ENCODE peak calls at places on chromosomes 13 and 19, in six cellular contexts. One of them, this sample, is unnamed. For H3K9me3, the result is how much of the 10 kb centered on the place peaks cover.

GRCh38 chr13:63551731-63552130 is 2136.1 kb upstream of the PCDH20 start:
- DNase-seq in OCI-LY7: no peak
- DNase-seq in WERI-Rb-1: no peak
- DNase-seq in left ventricle myocardium inferior: no peak
- DNase-seq in CD8-positive, alpha-beta T cell: no peak
- DNase-seq in breast epithelium: no peak
- DNase-seq in this sample: no peak

GRCh38 chr19:48810151-48810550 is 678 bp downstream of the BCAT2 start:
- DNase-seq in OCI-LY7: peak
- DNase-seq in WERI-Rb-1: no peak
- DNase-seq in left ventricle myocardium inferior: no peak
- DNase-seq in CD8-positive, alpha-beta T cell: no peak
- DNase-seq in breast epithelium: no peak
- DNase-seq in this sample: no peak

GRCh38 chr19:42286349-42287016 is 15.4 kb upstream of the PRR19 start:
- DNase-seq in OCI-LY7: peak
- DNase-seq in WERI-Rb-1: no peak
- DNase-seq in left ventricle myocardium inferior: peak
- DNase-seq in CD8-positive, alpha-beta T cell: no peak
- DNase-seq in breast epithelium: no peak
- DNase-seq in this sample: no peak

GRCh38 chr13:23463631-23464030 is 30.1 kb upstream of the SACS start:
- DNase-seq in OCI-LY7: no peak
- DNase-seq in WERI-Rb-1: no peak
- DNase-seq in left ventricle myocardium inferior: no peak
- DNase-seq in CD8-positive, alpha-beta T cell: no peak
- DNase-seq in breast epithelium: no peak
- DNase-seq in this sample: no peak

GRCh38 chr13:20291037-20291436 is 58.9 kb upstream of the GJB6 start:
- DNase-seq in OCI-LY7: peak
- DNase-seq in WERI-Rb-1: no peak
- DNase-seq in left ventricle myocardium inferior: no peak
- DNase-seq in CD8-positive, alpha-beta T cell: no peak
- DNase-seq in breast epithelium: no peak
- DNase-seq in this sample: no peak

GRCh38 chr13:35190241-35190640 is 248.2 kb downstream of the NBEA start:
- DNase-seq in OCI-LY7: no peak
- DNase-seq in WERI-Rb-1: no peak
- DNase-seq in left ventricle myocardium inferior: no peak
- DNase-seq in CD8-positive, alpha-beta T cell: no peak
- DNase-seq in breast epithelium: no peak
- DNase-seq in this sample: no peak

GRCh38 chr13:67643656-67644055 is 413.5 kb upstream of the PCDH9 start:
- DNase-seq in OCI-LY7: no peak
- DNase-seq in WERI-Rb-1: no peak
- DNase-seq in left ventricle myocardium inferior: no peak
- DNase-seq in CD8-positive, alpha-beta T cell: no peak
- DNase-seq in breast epithelium: no peak
- DNase-seq in this sample: no peak

GRCh38 chr13:52903320-52903719 is 54.9 kb upstream of the PCDH8 start:
- DNase-seq in OCI-LY7: peak
- DNase-seq in WERI-Rb-1: no peak
- DNase-seq in left ventricle myocardium inferior: no peak
- DNase-seq in CD8-positive, alpha-beta T cell: no peak
- DNase-seq in breast epithelium: no peak
- DNase-seq in this sample: no peak

GRCh38 chr19:17687857-17688784 is at the start of gene UNC13A:
- DNase-seq in OCI-LY7: no peak
- DNase-seq in WERI-Rb-1: peak
- DNase-seq in left ventricle myocardium inferior: peak
- DNase-seq in CD8-positive, alpha-beta T cell: peak
- DNase-seq in breast epithelium: no peak
- DNase-seq in this sample: peak

GRCh38 chr19:23771761-23772667 is 13.3 kb upstream of the ZNF681 start:
- DNase-seq in OCI-LY7: no peak
- DNase-seq in WERI-Rb-1: no peak
- DNase-seq in left ventricle myocardium inferior: no peak
- DNase-seq in CD8-positive, alpha-beta T cell: no peak
- DNase-seq in breast epithelium: no peak
- DNase-seq in this sample: no peak

GRCh38 chr19:39237200-39238184 is 7.3 kb downstream of the IFNL3 start:
- DNase-seq in OCI-LY7: peak
- DNase-seq in WERI-Rb-1: peak
- DNase-seq in left ventricle myocardium inferior: no peak
- DNase-seq in CD8-positive, alpha-beta T cell: peak
- DNase-seq in breast epithelium: peak
- DNase-seq in this sample: peak

GRCh38 chr19:12247644-12248222 is 47.0 kb downstream of the ZNF44 start:
- DNase-seq in OCI-LY7: no peak
- DNase-seq in WERI-Rb-1: no peak
- DNase-seq in left ventricle myocardium inferior: no peak
- DNase-seq in CD8-positive, alpha-beta T cell: no peak
- DNase-seq in breast epithelium: no peak
- DNase-seq in this sample: no peak

GRCh38 chr13:113647351-113648217 is 10.4 kb downstream of the ATP4B start:
- DNase-seq in OCI-LY7: no peak
- DNase-seq in WERI-Rb-1: peak
- DNase-seq in left ventricle myocardium inferior: peak
- DNase-seq in CD8-positive, alpha-beta T cell: peak
- DNase-seq in breast epithelium: peak
- DNase-seq in this sample: no peak

GRCh38 chr13:90918551-90918950 is 428.9 kb upstream of the MIR17HG start:
- DNase-seq in OCI-LY7: no peak
- DNase-seq in WERI-Rb-1: no peak
- DNase-seq in left ventricle myocardium inferior: no peak
- DNase-seq in CD8-positive, alpha-beta T cell: no peak
- DNase-seq in breast epithelium: no peak
- DNase-seq in this sample: no peak

GRCh38 chr19:39430675-39431593 is 4.8 kb downstream of the RPS16 start:
- DNase-seq in OCI-LY7: peak
- DNase-seq in WERI-Rb-1: no peak
- DNase-seq in left ventricle myocardium inferior: no peak
- DNase-seq in CD8-positive, alpha-beta T cell: peak
- DNase-seq in breast epithelium: no peak
- DNase-seq in this sample: peak

GRCh38 chr13:98035373-98035772 is 81.9 kb downstream of the IPO5 start:
- DNase-seq in OCI-LY7: no peak
- DNase-seq in WERI-Rb-1: no peak
- DNase-seq in left ventricle myocardium inferior: no peak
- DNase-seq in CD8-positive, alpha-beta T cell: no peak
- DNase-seq in breast epithelium: no peak
- DNase-seq in this sample: no peak

GRCh38 chr19:35755550-35756371 is 1.1 kb downstream of the HSPB6 start:
- DNase-seq in OCI-LY7: no peak
- DNase-seq in WERI-Rb-1: no peak
- DNase-seq in left ventricle myocardium inferior: peak
- DNase-seq in CD8-positive, alpha-beta T cell: peak
- DNase-seq in breast epithelium: peak
- DNase-seq in this sample: peak

GRCh38 chr19:47619763-47620162 is 10.8 kb downstream of the BICRA start:
- DNase-seq in OCI-LY7: no peak
- DNase-seq in WERI-Rb-1: no peak
- DNase-seq in left ventricle myocardium inferior: no peak
- DNase-seq in CD8-positive, alpha-beta T cell: no peak
- DNase-seq in breast epithelium: no peak
- DNase-seq in this sample: no peak

GRCh38 chr13:84843368-84843767 is 955.9 kb downstream of the SLITRK6 start:
- DNase-seq in OCI-LY7: no peak
- DNase-seq in WERI-Rb-1: no peak
- DNase-seq in left ventricle myocardium inferior: no peak
- DNase-seq in CD8-positive, alpha-beta T cell: no peak
- DNase-seq in breast epithelium: no peak
- DNase-seq in this sample: no peak

GRCh38 chr19:11038511-11038910 is 50.8 kb upstream of the LDLR start:
- DNase-seq in OCI-LY7: no peak
- DNase-seq in WERI-Rb-1: no peak
- DNase-seq in left ventricle myocardium inferior: no peak
- DNase-seq in CD8-positive, alpha-beta T cell: no peak
- DNase-seq in breast epithelium: no peak
- DNase-seq in this sample: no peak

GRCh38 chr19:51970718-51971117 is 15.9 kb downstream of the ZNF350 start:
- DNase-seq in OCI-LY7: no peak
- DNase-seq in WERI-Rb-1: no peak
- DNase-seq in left ventricle myocardium inferior: no peak
- DNase-seq in CD8-positive, alpha-beta T cell: no peak
- DNase-seq in breast epithelium: no peak
- DNase-seq in this sample: no peak
- H3K9me3 ChIP-seq in OCI-LY7: under half
- H3K9me3 ChIP-seq in WERI-Rb-1: under half
- H3K9me3 ChIP-seq in left ventricle myocardium inferior: half or more
- H3K9me3 ChIP-seq in CD8-positive, alpha-beta T cell: half or more
- H3K9me3 ChIP-seq in breast epithelium: half or more
- H3K9me3 ChIP-seq in this sample: half or more

DNA sequence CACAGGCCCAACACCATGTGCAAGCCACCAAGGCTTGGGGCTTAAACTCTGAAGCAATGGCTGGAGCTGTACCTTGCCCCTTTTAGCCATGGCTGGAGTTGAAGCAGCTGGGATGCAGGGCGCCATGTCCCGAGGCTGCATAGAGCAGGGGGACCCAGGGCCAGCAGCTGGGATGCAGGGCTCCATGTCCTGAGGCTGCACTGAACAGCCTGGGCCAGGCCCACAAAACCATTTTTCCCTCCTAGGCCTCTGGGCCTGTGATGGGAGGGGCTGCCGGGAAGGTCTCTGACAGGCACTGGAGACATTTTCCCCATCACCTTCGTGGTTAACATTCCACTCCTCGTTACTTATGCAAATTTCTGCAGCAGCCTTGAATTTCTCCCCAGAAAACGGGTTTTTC is 10.8 kb downstream of the TRAPPC2B start:
- DNase-seq in OCI-LY7: no peak
- DNase-seq in WERI-Rb-1: no peak
- DNase-seq in left ventricle myocardium inferior: no peak
- DNase-seq in CD8-positive, alpha-beta T cell: no peak
- DNase-seq in breast epithelium: no peak
- DNase-seq in this sample: no peak
- H3K9me3 ChIP-seq in OCI-LY7: under half
- H3K9me3 ChIP-seq in WERI-Rb-1: under half
- H3K9me3 ChIP-seq in left ventricle myocardium inferior: half or more
- H3K9me3 ChIP-seq in CD8-positive, alpha-beta T cell: under half
- H3K9me3 ChIP-seq in breast epithelium: under half
- H3K9me3 ChIP-seq in this sample: under half

DNA sequence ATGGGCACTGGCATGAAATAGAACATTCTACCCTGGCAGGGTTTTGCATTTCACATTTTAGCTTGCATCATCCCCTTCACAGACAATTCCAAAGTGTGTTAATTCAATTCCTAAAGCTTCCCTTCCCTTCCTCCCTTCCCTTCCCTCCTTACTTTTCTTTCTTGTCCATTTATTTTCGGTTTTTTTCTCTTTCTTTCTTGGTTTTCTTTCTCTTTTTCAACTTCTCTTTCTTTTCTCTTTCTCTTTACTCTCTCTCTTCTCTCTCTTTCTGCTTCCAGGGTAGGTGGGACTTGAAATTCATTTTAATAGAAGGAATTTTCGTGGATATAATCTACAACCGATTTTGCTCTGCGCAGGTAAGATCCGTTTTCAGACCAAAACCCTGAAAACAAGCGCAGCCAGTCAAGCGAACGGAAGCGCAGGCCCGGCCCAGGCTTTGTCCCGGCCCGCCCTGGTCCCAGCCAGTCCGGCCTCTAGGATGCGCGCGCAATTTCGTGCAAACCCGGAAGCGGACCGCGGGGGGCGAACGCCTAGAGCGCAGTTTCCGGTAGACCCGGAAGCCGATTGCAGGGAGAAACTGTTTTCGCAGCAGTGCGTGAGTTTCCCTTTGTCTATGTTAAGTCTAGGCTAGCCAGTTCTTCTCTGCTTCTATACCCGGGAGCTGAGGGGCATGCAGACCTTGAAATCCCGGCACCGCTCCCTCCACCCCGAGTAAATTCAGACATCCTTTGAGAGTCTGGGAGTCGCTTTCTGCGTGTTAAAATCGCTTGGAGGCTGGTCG is at the start of gene ZNF528:
- DNase-seq in OCI-LY7: no peak
- DNase-seq in WERI-Rb-1: peak
- DNase-seq in left ventricle myocardium inferior: peak
- DNase-seq in CD8-positive, alpha-beta T cell: peak
- DNase-seq in breast epithelium: peak
- DNase-seq in this sample: peak
- H3K9me3 ChIP-seq in OCI-LY7: under half
- H3K9me3 ChIP-seq in WERI-Rb-1: under half
- H3K9me3 ChIP-seq in left ventricle myocardium inferior: under half
- H3K9me3 ChIP-seq in CD8-positive, alpha-beta T cell: under half
- H3K9me3 ChIP-seq in breast epithelium: under half
- H3K9me3 ChIP-seq in this sample: under half

DNA sequence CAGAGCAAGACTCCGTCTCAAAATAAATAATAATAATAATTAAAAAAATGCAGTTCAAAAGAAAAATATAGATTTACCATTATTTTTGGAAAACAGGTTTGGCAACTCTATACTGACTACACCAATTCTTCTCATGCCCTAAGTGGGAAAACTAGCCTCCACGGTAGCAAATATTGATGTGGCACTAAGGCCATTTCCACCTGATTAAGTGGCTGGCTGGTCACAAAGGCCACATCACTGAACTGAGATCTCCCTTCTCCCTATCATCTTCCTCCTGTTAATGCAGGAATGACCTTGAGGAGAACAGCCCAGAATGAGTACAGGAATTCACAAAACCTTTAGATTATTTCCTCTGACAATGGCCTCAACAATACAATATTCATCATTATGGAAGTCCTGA is 18.6 kb downstream of the ZNF814 start:
- DNase-seq in OCI-LY7: no peak
- DNase-seq in WERI-Rb-1: no peak
- DNase-seq in left ventricle myocardium inferior: no peak
- DNase-seq in CD8-positive, alpha-beta T cell: no peak
- DNase-seq in breast epithelium: no peak
- DNase-seq in this sample: no peak
- H3K9me3 ChIP-seq in OCI-LY7: under half
- H3K9me3 ChIP-seq in WERI-Rb-1: under half
- H3K9me3 ChIP-seq in left ventricle myocardium inferior: half or more
- H3K9me3 ChIP-seq in CD8-positive, alpha-beta T cell: half or more
- H3K9me3 ChIP-seq in breast epithelium: half or more
- H3K9me3 ChIP-seq in this sample: half or more

GRCh38 chr19:36891768-36892357 is 24.2 kb downstream of the ZNF829 start:
- DNase-seq in OCI-LY7: no peak
- DNase-seq in WERI-Rb-1: no peak
- DNase-seq in left ventricle myocardium inferior: no peak
- DNase-seq in CD8-positive, alpha-beta T cell: no peak
- DNase-seq in breast epithelium: no peak
- DNase-seq in this sample: no peak
- H3K9me3 ChIP-seq in OCI-LY7: under half
- H3K9me3 ChIP-seq in WERI-Rb-1: half or more
- H3K9me3 ChIP-seq in left ventricle myocardium inferior: half or more
- H3K9me3 ChIP-seq in CD8-positive, alpha-beta T cell: half or more
- H3K9me3 ChIP-seq in breast epithelium: half or more
- H3K9me3 ChIP-seq in this sample: half or more

DNA sequence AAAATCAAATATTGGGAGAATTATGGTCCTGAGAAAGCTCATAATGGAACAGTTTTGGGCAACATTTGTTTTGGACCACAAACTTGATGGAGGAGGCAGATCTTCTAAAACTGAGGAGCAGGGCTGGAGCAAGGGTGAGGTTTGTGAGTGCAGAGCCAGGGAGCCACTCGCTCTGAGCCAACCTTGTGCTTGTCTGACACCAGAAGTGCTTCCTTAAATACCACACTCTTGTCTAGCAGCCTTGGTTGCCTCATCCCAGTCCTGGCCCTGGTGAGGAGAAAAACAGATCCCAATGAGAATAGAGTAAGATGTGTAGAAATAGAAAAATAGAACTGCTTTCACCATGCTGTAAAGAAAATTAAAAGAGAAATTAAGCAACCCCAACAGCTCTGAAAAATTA is 6.7 kb downstream of the ZNF317 start:
- DNase-seq in OCI-LY7: no peak
- DNase-seq in WERI-Rb-1: no peak
- DNase-seq in left ventricle myocardium inferior: no peak
- DNase-seq in CD8-positive, alpha-beta T cell: no peak
- DNase-seq in breast epithelium: no peak
- DNase-seq in this sample: no peak
- H3K9me3 ChIP-seq in OCI-LY7: half or more
- H3K9me3 ChIP-seq in WERI-Rb-1: under half
- H3K9me3 ChIP-seq in left ventricle myocardium inferior: under half
- H3K9me3 ChIP-seq in CD8-positive, alpha-beta T cell: under half
- H3K9me3 ChIP-seq in breast epithelium: under half
- H3K9me3 ChIP-seq in this sample: under half